ENCODE peak calls at places on chromosomes 2 and 18, in six cellular contexts. V is astrocyte of the cerebellum, X is NCI-H1092, G is NCI-H526 treated with DMSO at 0.1 percent for 48 hours, N is amygdala, T is NCI-H774. F is an unnamed sample.

GRCh38 chr2:200408428-200409311 is 101.2 kb downstream of the KCTD18 start:
- DNase-seq in V (peak), X (peak), G (peak), N (no peak), T (no peak), F (peak)

GRCh38 chr2:240999873-241000541 is 1.6 kb downstream of the SNED1 start:
- DNase-seq in V (no peak), X (no peak), G (no peak), N (no peak), T (no peak), F (no peak)

GRCh38 chr18:56696966-56697365 is 45.8 kb downstream of the WDR7 start:
- DNase-seq in V (no peak), X (no peak), G (no peak), N (no peak), T (no peak), F (no peak)

GRCh38 chr2:151845481-151845880 is 17.3 kb upstream of the ARL5A start:
- DNase-seq in V (no peak), X (no peak), G (no peak), N (no peak), T (no peak), F (no peak)

GRCh38 chr2:108449410-108450200 is 599 bp downstream of the GCC2 start:
- DNase-seq in V (no peak), X (no peak), G (no peak), N (no peak), T (peak), F (no peak)

GRCh38 chr2:1823187-1824169 is 79.2 kb upstream of the PXDN start:
- DNase-seq in V (no peak), X (no peak), G (no peak), N (no peak), T (no peak), F (no peak)

GRCh38 chr2:144477943-144478283 is 42.0 kb downstream of the ZEB2 start:
- DNase-seq in V (no peak), X (no peak), G (peak), N (no peak), T (no peak), F (no peak)

GRCh38 chr2:43402002-43402401 is 175.6 kb upstream of the ZFP36L2 start:
- DNase-seq in V (no peak), X (no peak), G (no peak), N (no peak), T (no peak), F (no peak)

GRCh38 chr2:206218792-206219509 is 55.5 kb upstream of the ZDBF2 start:
- DNase-seq in V (no peak), X (no peak), G (no peak), N (no peak), T (no peak), F (no peak)

GRCh38 chr2:105872142-105872728 is 127.5 kb downstream of the NCK2 start:
- DNase-seq in V (no peak), X (no peak), G (no peak), N (no peak), T (no peak), F (no peak)

GRCh38 chr2:26848336-26849055 is 564 bp downstream of the DPYSL5 start:
- DNase-seq in V (no peak), X (peak), G (peak), N (no peak), T (peak), F (no peak)

F was measured in GM04503.